ENCODE peak calls at places on chromosome 2, in seven cellular contexts. U, X, T, C, M, H and I are unnamed samples.

GRCh38 chr2:205177505-205177904 is 504.8 kb upstream of the NRP2 start:
- DNase-seq in U (no peak), X (no peak), T (no peak), C (no peak), M (no peak), H (no peak), I (no peak)

GRCh38 chr2:109087055-109087663 is 41.8 kb upstream of the SH3RF3 start:
- DNase-seq in U (no peak), X (no peak), T (no peak), C (no peak), M (no peak), H (no peak), I (no peak)

GRCh38 chr2:240125749-240126148 is 10.4 kb downstream of the COPS9 start:
- DNase-seq in U (no peak), X (no peak), T (peak; percentile 2), C (no peak), M (peak; percentile 10), H (no peak), I (no peak)

GRCh38 chr2:43041661-43042360 is 184.6 kb downstream of the ZFP36L2 start:
- DNase-seq in U (peak; percentile 53), X (no peak), T (peak; percentile 75), C (peak; percentile 80), M (peak; percentile 44), H (peak; percentile 68), I (peak; percentile 98)

GRCh38 chr2:217897816-217898806 is 104.7 kb downstream of the TNS1 start:
- DNase-seq in U (peak; percentile 84), X (no peak), T (no peak), C (no peak), M (no peak), H (no peak), I (no peak)

GRCh38 chr2:105778344-105778607 is 33.6 kb downstream of the NCK2 start:
- DNase-seq in U (no peak), X (no peak), T (no peak), C (no peak), M (no peak), H (no peak), I (no peak)

GRCh38 chr2:233422649-233423435 is 68.5 kb downstream of the DGKD start:
- DNase-seq in U (no peak), X (no peak), T (peak; percentile 3), C (no peak), M (no peak), H (no peak), I (no peak)

GRCh38 chr2:187509667-187510417 is 44.4 kb downstream of the TFPI start:
- DNase-seq in U (no peak), X (no peak), T (no peak), C (no peak), M (no peak), H (no peak), I (no peak)

GRCh38 chr2:25356088-25356487 is 14.4 kb upstream of the DNMT3A start:
- DNase-seq in U (no peak), X (no peak), T (no peak), C (no peak), M (no peak), H (peak; percentile 0), I (no peak)

GRCh38 chr2:9441556-9441955 is 18.1 kb downstream of the CPSF3 start:
- DNase-seq in U (no peak), X (no peak), T (no peak), C (no peak), M (no peak), H (no peak), I (no peak)

GRCh38 chr2:239777219-239777618 is 247.9 kb downstream of the NDUFA10 start:
- DNase-seq in U (no peak), X (no peak), T (no peak), C (no peak), M (no peak), H (no peak), I (no peak)

GRCh38 chr2:217642944-217643343 is 359.9 kb downstream of the TNS1 start:
- DNase-seq in U (no peak), X (no peak), T (no peak), C (no peak), M (no peak), H (peak; percentile 16), I (no peak)

GRCh38 chr2:230872968-230873669 is 8.4 kb downstream of the ITM2C start:
- DNase-seq in U (no peak), X (peak; percentile 74), T (no peak), C (no peak), M (no peak), H (no peak), I (no peak)

GRCh38 chr2:137999273-137999672 is 35.0 kb downstream of the HNMT start:
- DNase-seq in U (no peak), X (no peak), T (no peak), C (no peak), M (no peak), H (no peak), I (no peak)

GRCh38 chr2:218282173-218282991 is 9.9 kb downstream of the TMBIM1 start:
- DNase-seq in U (peak; percentile 70), X (no peak), T (peak; percentile 73), C (no peak), M (no peak), H (no peak), I (peak; percentile 57)

GRCh38 chr2:138767101-138767500 is 13.1 kb downstream of the NXPH2 start:
- DNase-seq in U (no peak), X (no peak), T (no peak), C (no peak), M (no peak), H (no peak), I (no peak)

DNA sequence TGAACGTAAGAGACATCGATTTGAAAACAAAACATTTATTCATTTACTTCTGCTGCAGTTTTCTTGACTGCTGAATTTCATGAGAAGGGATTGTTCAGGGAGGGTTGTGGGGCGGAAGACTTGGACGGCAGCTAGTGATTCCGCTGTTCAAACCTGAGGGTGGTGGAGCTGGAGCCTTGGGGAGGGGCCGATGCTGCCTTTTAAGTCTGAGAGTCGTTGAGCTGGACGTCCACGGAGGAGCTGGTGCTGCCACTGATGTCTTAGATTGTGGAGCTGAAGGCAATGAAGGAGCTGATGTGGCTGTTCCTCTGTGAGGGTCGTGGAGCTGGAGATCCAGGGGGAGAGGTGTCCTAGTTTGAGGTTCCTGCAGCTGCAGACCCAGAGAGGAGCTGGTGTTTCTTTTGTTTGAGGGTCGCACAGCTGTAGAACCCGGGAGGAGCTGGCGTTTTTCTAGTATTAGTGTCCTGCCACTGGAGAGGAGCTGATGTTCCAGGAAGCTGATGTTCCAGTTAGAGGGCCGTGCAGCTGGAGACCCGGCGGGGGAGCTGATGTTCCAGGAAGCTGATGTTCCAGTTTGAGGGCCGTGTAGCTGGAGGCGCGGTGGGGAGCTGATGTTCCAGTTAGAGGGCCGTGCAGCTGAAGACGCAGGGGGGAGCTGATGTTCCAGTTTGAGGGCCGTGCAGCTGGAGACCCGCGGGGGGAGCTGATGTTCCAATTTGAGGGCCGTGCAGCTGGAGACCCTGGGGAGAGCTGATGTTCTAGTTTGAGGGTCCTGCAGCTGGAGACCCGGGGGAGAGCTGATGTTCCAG is 150.9 kb downstream of the RTP5 start:
- DNase-seq in U (peak; percentile 31), X (no peak), T (no peak), C (peak; percentile 24), M (peak; percentile 51), H (no peak), I (peak; percentile 19)
- H3K9me3 ChIP-seq in U (no peaks in the 10 kb centered on the region), X (no peaks in the 10 kb centered on the region), T (no peaks in the 10 kb centered on the region), C (peaks cover 6% of the 10 kb centered on the region), M (no peaks in the 10 kb centered on the region), H (no peaks in the 10 kb centered on the region), I (no peaks in the 10 kb centered on the region)

GRCh38 chr2:190023860-190024259 is 38.7 kb downstream of the MSTN start:
- DNase-seq in U (no peak), X (no peak), T (no peak), C (peak; percentile 53), M (no peak), H (peak; percentile 69), I (peak; percentile 59)
- TF ChIP-seq CTCF in U (peak; percentile 18), X (peak; percentile 43), T (peak; percentile 41), C (peak; percentile 55), M (no peak), H (peak; percentile 62), I (peak; percentile 19)

DNA sequence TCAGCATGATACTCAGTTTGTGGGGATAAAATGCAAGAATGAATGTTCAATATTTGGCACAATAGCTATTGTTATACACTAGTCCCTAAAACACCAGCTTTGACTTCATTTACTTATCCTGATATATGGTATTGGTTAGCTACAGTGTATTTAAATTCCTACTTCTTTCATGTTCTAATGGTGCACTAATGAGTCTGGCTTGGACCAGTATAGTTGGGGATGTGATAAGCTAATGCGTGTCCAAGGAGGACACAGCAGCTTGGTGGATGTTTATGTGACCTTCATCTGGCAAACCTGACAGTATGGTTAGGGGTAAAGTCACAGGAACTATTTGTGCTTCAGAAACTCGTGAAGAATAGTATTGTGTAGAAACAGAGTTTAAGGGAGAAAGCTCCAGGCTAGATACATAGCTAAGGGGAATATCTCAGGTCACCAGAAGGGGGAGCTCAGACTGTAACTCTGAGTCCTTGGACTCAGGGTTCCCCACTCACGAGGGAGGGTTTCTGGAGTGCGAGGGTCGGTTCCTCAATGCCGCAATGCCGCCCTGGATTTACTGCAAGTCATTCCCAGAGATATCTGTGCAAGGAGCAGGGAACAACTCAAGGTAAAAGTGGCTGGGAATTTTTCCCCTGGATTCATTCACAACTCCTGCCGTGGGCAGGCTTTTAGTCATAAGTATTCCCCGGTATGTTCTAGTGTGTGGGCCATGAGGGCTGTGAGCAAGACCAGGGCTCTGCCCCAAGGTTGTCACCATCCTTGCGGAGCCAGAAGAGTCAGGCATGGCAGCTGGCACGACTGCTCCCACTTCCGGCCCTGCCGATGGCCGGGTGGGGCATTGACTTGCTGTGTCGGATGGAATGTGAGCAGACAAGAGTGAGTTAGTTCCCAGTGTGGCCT is 14.5 kb downstream of the IL1R2 start:
- DNase-seq in U (no peak), X (no peak), T (peak; percentile 75), C (peak; percentile 52), M (no peak), H (peak; percentile 76), I (peak; percentile 73)
- H3K9me3 ChIP-seq in U (no peaks in the 10 kb centered on the region), X (no peaks in the 10 kb centered on the region), T (no peaks in the 10 kb centered on the region), C (no peaks in the 10 kb centered on the region), M (no peaks in the 10 kb centered on the region), H (no peaks in the 10 kb centered on the region), I (no peaks in the 10 kb centered on the region)

GRCh38 chr2:222830164-222830563 is 30.7 kb upstream of the ACSL3 start:
- DNase-seq in U (no peak), X (no peak), T (no peak), C (no peak), M (no peak), H (no peak), I (no peak)

GRCh38 chr2:222833410-222833809 is 27.4 kb upstream of the ACSL3 start:
- DNase-seq in U (no peak), X (no peak), T (no peak), C (no peak), M (no peak), H (no peak), I (no peak)

GRCh38 chr2:222827417-222827816 is 33.4 kb upstream of the ACSL3 start:
- DNase-seq in U (no peak), X (no peak), T (no peak), C (no peak), M (no peak), H (no peak), I (no peak)

GRCh38 chr2:222825031-222825430 is 35.8 kb upstream of the ACSL3 start:
- DNase-seq in U (no peak), X (no peak), T (no peak), C (no peak), M (no peak), H (no peak), I (no peak)

DNA sequence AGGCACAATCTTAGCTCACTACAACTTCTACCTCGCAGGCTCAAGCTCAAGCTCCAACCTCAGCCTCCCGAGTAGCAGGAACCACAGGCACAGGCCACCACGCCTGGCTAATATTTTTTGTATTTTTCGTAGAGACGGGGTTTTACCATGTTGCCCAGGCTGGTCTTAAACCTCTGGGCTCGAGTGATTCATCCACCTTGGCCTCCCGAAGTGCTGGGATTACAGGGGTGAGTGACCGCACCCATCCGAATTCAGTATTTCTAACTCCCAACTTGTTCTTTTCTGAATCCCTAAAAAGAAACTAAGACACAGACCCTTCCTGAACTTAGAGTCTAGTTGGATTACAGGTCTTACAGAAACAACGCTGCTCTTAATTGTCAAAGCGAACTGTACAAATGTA is 32.3 kb upstream of the ACSL3 start:
- DNase-seq in U (no peak), X (no peak), T (no peak), C (no peak), M (no peak), H (no peak), I (no peak)
- TF ChIP-seq CTCF in U (no peak), X (no peak), T (no peak), C (no peak), M (no peak), H (no peak), I (no peak)